ENCODE peak calls at places on chromosomes 16 and 17, in six cellular contexts. L, X, P, R, J and M are unnamed samples.
A peak's percentile ranks its signal among the peaks of the same experiment; 100 is the strongest.

GRCh38 chr17:64130559-64131001 is 636 bp upstream of the ERN1 start:
- DNase-seq in L (no peak), X (no peak), P (peak; percentile 68), J (no peak), R (peak; percentile 47), M (peak; percentile 62)

GRCh38 chr16:27480761-27481160 is 69.0 kb downstream of the GTF3C1 start:
- DNase-seq in J (no peak), P (no peak), X (no peak), L (no peak), R (no peak), M (no peak)

GRCh38 chr17:19303367-19303776 is 59.2 kb downstream of the B9D1 start:
- DNase-seq in J (no peak), L (no peak), X (no peak), P (no peak), R (no peak), M (no peak)

GRCh38 chr16:10750793-10751192 is 7.2 kb downstream of the NUBP1 start:
- DNase-seq in P (no peak), X (no peak), L (no peak), J (no peak), R (no peak), M (no peak)

GRCh38 chr17:9829343-9829742 is 3.6 kb downstream of the GLP2R start:
- DNase-seq in R (no peak), L (no peak), P (no peak), X (no peak), J (no peak), M (no peak)

GRCh38 chr16:745739-746138 is 4.9 kb upstream of the CIAO3 start:
- DNase-seq in J (no peak), X (peak; percentile 44), R (no peak), L (peak; percentile 63), P (no peak), M (no peak)

GRCh38 chr16:30084096-30084815 is 7.5 kb downstream of the TBX6 start:
- DNase-seq in L (no peak), P (no peak), J (no peak), R (no peak), X (no peak), M (peak; percentile 23)

GRCh38 chr16:72092832-72093447 is 480 bp downstream of the TXNL4B start:
- DNase-seq in J (no peak), R (no peak), L (peak; percentile 50), P (no peak), X (no peak), M (peak; percentile 53)

GRCh38 chr17:60333628-60334031 is 58.3 kb downstream of the USP32 start:
- DNase-seq in L (no peak), J (no peak), R (no peak), X (no peak), P (no peak), M (no peak)

GRCh38 chr17:49676276-49676868 is 1.5 kb downstream of the SPOP start:
- DNase-seq in J (no peak), R (no peak), L (no peak), P (peak; percentile 85), X (no peak), M (no peak)

GRCh38 chr17:15269690-15270089 is 4.6 kb upstream of the PMP22 start:
- DNase-seq in P (no peak), L (no peak), R (no peak), X (no peak), J (no peak), M (no peak)
- TF ChIP-seq EP300 in P (no peak), L (no peak), R (no peak), X (no peak), J (no peak), M (no peak)

GRCh38 chr16:62277942-62278341 is 241.7 kb upstream of the CDH8 start:
- DNase-seq in L (no peak), J (no peak), P (no peak), R (no peak), X (no peak), M (no peak)

GRCh38 chr16:62280556-62280955 is 244.3 kb upstream of the CDH8 start:
- DNase-seq in L (no peak), R (no peak), P (no peak), X (no peak), J (no peak), M (no peak)

DNA sequence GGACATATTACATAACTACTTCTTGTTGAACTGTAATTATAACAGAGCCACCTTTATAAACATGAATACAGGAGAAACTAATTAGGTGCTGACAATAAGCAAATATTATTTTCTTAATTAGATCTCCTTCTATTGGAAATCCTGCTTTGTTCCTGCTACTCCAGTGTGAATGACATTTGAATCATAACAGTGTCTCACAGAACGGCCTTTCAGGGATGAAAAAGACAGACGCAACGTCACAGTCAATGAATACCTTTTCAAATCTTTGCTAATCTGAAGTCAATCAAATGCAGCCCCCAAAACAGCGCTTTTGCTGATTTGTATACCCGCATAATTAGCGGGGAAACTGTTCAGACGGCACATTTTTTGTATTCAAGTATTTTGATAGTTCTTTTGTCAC is 240.4 kb upstream of the CDH8 start:
- DNase-seq in P (no peak), L (no peak), X (no peak), R (no peak), J (no peak), M (no peak)
- TF ChIP-seq EP300 in P (no peak), L (no peak), X (no peak), R (no peak), J (no peak), M (no peak)

DNA sequence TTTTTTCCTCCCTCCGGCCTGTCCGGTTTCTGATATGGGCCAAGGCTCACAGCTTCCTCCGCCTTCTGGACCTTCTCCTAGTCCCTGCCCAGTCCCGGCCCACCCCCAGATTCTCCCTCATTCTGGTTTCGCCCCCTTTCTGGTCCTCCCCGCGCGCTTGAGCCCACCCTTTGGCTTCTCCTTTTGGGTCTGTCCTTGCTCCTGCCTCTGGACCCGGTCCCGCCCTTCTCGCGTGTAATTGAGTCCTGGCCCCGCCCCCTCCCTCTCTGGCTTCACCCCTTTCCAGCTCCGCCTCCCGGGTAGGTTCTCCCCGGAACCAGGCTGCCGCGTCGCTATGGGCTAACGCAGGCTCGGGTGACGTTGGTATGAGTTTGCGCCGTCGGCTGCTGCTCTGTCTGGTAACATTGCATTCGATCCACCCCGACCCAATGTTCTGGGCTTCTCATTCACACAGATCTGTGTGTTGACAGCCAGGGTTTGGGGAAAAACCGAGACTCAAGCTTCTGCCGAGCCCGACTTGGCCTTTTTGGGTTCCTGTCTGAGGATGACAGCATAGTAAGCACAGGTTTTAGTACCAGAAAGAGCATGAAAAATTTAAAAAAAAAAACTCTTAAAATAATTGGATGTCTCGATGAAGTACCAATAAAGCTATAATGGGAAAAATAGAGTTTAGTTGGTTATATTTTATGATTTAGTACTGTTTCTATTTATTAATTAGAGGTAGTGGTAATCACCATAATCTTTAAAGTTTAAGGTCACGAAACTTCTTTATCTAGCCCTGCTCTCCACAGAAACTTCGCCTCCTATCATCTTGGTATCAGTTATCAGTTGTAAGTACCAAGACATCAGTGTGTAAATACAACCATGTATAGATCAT is 14.8 kb upstream of the EEF2K start:
- DNase-seq in R (peak; percentile 100), J (peak; percentile 86), L (peak; percentile 91), P (peak; percentile 91), X (peak; percentile 100), M (peak; percentile 100)
- TF ChIP-seq EP300 in R (peak; percentile 99), J (no peak), L (no peak), P (no peak), X (no peak), M (no peak)

GRCh38 chr17:82737981-82738877 is 2.8 kb downstream of the FN3K start:
- DNase-seq in R (no peak), P (no peak), L (no peak), X (peak; percentile 64), J (no peak), M (peak; percentile 77)
- TF ChIP-seq EP300 in R (peak; percentile 81), P (no peak), L (no peak), X (no peak), J (no peak), M (no peak)

DNA sequence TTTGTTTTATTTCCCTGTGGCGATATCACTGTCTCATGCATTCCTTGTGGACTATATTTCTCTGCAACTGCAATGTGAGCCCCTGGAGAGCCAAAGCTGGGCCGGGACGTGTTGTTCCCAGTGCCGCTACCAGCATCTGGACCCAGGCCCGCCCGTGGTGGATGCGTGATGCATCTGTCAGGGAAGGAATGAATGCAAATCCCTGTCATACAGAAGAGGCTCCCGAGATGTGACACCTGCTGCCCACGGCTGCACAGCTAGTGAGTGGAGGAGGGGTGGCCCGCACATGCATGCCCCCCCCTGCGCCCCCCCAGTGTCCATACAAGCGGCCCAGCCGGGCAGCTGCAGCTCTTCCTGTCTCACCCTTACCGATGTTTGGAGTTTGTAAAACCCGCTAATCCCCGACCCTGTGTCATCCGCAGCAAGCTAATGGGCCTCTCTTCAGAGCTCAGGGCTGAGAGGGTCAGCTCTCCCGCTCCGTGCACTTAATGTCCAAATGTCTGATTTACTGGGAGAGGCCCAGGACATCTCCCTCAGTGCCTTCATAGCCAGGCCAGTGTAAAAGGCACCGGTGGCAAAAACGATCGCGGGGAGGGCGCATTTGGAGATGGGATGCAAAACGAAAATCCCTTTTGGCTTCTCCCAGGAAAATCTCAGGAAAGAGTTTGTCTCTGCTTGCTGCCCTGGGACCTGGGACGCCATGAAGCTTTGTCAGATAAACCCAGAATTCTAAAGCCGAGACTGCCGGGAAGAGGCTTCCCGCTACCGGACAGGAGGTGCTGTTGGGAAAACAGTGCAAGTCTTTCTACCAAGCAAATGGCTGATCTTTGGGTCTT is 91.8 kb downstream of the FOXL1 start:
- DNase-seq in X (no peak), P (no peak), J (no peak), L (no peak), R (no peak), M (no peak)
- TF ChIP-seq EP300 in X (no peak), P (no peak), J (no peak), L (no peak), R (no peak), M (no peak)

GRCh38 chr16:77434365-77435239 is at the start of gene ADAMTS18:
- DNase-seq in R (no peak), J (no peak), P (no peak), L (no peak), X (no peak), M (no peak)
- TF ChIP-seq EP300 in R (no peak), J (no peak), P (no peak), L (no peak), X (no peak), M (no peak)

DNA sequence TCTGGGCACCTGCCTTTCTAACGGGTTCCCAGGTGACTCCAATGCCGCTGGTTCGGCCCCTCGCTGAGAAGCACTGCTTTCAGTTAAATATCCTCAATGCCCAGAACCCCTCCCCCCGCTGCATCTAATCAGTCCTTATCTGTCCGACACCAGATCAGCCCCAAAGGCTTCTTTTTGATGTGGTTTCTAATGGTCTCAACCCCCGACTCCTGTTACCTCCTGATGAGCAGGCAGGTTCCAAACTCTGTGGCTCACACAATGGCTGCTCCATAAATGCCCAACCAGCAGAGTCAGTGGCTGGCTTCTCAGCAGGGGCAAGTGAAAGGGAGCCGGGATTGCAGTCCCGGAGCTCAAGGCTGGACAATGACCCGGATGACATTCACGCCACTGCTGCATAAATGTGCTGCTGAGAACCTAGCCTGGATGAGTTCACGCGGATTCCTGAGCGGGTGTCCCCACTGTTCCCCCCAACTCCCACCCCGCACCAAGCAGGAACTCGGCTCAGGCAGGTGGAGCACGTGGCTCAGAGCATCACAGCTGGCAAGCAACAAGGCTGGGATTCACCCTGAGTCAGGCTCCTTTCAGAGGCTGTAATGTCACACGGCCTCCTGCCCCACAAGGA is 1.0 kb upstream of the SLC38A8 start:
- DNase-seq in R (no peak), P (no peak), X (no peak), J (no peak), L (no peak), M (no peak)
- TF ChIP-seq EP300 in R (no peak), P (no peak), X (no peak), J (no peak), L (no peak), M (no peak)